ENCODE peak calls at places on chromosomes 12 and 14, in ten cellular contexts. One of them, this sample, is unnamed.

GRCh38 chr12:25553083-25553482 is at the start of gene LMNTD1:
- DNase-seq in activated CD4-positive, alpha-beta T cell treated with anti-CD3 and anti-CD28 coated beads, Interleukin-2, amount 50 U/mL, for 24 hours: no peak
- DNase-seq in NCI-H1048: no peak
- DNase-seq in EL: peak; percentile 32
- DNase-seq in posterior vena cava: no peak
- DNase-seq in NCI-H2081: no peak
- DNase-seq in ascending aorta: no peak
- DNase-seq in stomach: no peak
- DNase-seq in NCI-H1417 treated with DMSO at 0.1 percent for 48 hours: no peak
- DNase-seq in left colon: no peak
- DNase-seq in this sample: peak; percentile 71

GRCh38 chr14:58738876-58739275 is 101.1 kb downstream of the DACT1 start:
- DNase-seq in activated CD4-positive, alpha-beta T cell treated with anti-CD3 and anti-CD28 coated beads, Interleukin-2, amount 50 U/mL, for 24 hours: no peak
- DNase-seq in NCI-H1048: no peak
- DNase-seq in EL: peak; percentile 61
- DNase-seq in posterior vena cava: no peak
- DNase-seq in NCI-H2081: no peak
- DNase-seq in ascending aorta: no peak
- DNase-seq in stomach: no peak
- DNase-seq in NCI-H1417 treated with DMSO at 0.1 percent for 48 hours: no peak
- DNase-seq in left colon: no peak
- DNase-seq in this sample: peak; percentile 49

GRCh38 chr12:5806376-5807089 is 138.5 kb downstream of the ANO2 start:
- DNase-seq in activated CD4-positive, alpha-beta T cell treated with anti-CD3 and anti-CD28 coated beads, Interleukin-2, amount 50 U/mL, for 24 hours: no peak
- DNase-seq in NCI-H1048: no peak
- DNase-seq in EL: peak; percentile 60
- DNase-seq in posterior vena cava: no peak
- DNase-seq in NCI-H2081: no peak
- DNase-seq in ascending aorta: no peak
- DNase-seq in stomach: no peak
- DNase-seq in NCI-H1417 treated with DMSO at 0.1 percent for 48 hours: no peak
- DNase-seq in left colon: no peak
- DNase-seq in this sample: peak; percentile 3

GRCh38 chr12:51926718-51927117 is 19.4 kb downstream of the ACVRL1 start:
- DNase-seq in activated CD4-positive, alpha-beta T cell treated with anti-CD3 and anti-CD28 coated beads, Interleukin-2, amount 50 U/mL, for 24 hours: peak; percentile 35
- DNase-seq in NCI-H1048: no peak
- DNase-seq in EL: no peak
- DNase-seq in posterior vena cava: peak; percentile 73
- DNase-seq in NCI-H2081: no peak
- DNase-seq in ascending aorta: no peak
- DNase-seq in stomach: peak; percentile 75
- DNase-seq in NCI-H1417 treated with DMSO at 0.1 percent for 48 hours: no peak
- DNase-seq in left colon: peak; percentile 77
- DNase-seq in this sample: no peak

GRCh38 chr12:115135800-115136211 is 451.8 kb upstream of the TBX3 start:
- DNase-seq in activated CD4-positive, alpha-beta T cell treated with anti-CD3 and anti-CD28 coated beads, Interleukin-2, amount 50 U/mL, for 24 hours: no peak
- DNase-seq in NCI-H1048: no peak
- DNase-seq in EL: peak; percentile 72
- DNase-seq in posterior vena cava: peak; percentile 72
- DNase-seq in NCI-H2081: no peak
- DNase-seq in ascending aorta: no peak
- DNase-seq in stomach: no peak
- DNase-seq in NCI-H1417 treated with DMSO at 0.1 percent for 48 hours: no peak
- DNase-seq in left colon: peak; percentile 19
- DNase-seq in this sample: no peak

GRCh38 chr12:116336542-116337065 is 59.1 kb upstream of the MED13L start:
- DNase-seq in activated CD4-positive, alpha-beta T cell treated with anti-CD3 and anti-CD28 coated beads, Interleukin-2, amount 50 U/mL, for 24 hours: no peak
- DNase-seq in NCI-H1048: no peak
- DNase-seq in EL: peak; percentile 46
- DNase-seq in posterior vena cava: no peak
- DNase-seq in NCI-H2081: no peak
- DNase-seq in ascending aorta: no peak
- DNase-seq in stomach: peak; percentile 31
- DNase-seq in NCI-H1417 treated with DMSO at 0.1 percent for 48 hours: no peak
- DNase-seq in left colon: no peak
- DNase-seq in this sample: no peak

GRCh38 chr14:72552236-72552635 is 341.7 kb downstream of the DPF3 start:
- DNase-seq in activated CD4-positive, alpha-beta T cell treated with anti-CD3 and anti-CD28 coated beads, Interleukin-2, amount 50 U/mL, for 24 hours: no peak
- DNase-seq in NCI-H1048: no peak
- DNase-seq in EL: no peak
- DNase-seq in posterior vena cava: no peak
- DNase-seq in NCI-H2081: no peak
- DNase-seq in ascending aorta: no peak
- DNase-seq in stomach: no peak
- DNase-seq in NCI-H1417 treated with DMSO at 0.1 percent for 48 hours: no peak
- DNase-seq in left colon: no peak
- DNase-seq in this sample: no peak

GRCh38 chr14:76975865-76976622 is 52.5 kb downstream of the IRF2BPL start:
- DNase-seq in activated CD4-positive, alpha-beta T cell treated with anti-CD3 and anti-CD28 coated beads, Interleukin-2, amount 50 U/mL, for 24 hours: no peak
- DNase-seq in NCI-H1048: no peak
- DNase-seq in EL: no peak
- DNase-seq in posterior vena cava: no peak
- DNase-seq in NCI-H2081: no peak
- DNase-seq in ascending aorta: no peak
- DNase-seq in stomach: no peak
- DNase-seq in NCI-H1417 treated with DMSO at 0.1 percent for 48 hours: no peak
- DNase-seq in left colon: no peak
- DNase-seq in this sample: no peak

GRCh38 chr14:72613196-72613974 is 280.5 kb downstream of the DPF3 start:
- DNase-seq in activated CD4-positive, alpha-beta T cell treated with anti-CD3 and anti-CD28 coated beads, Interleukin-2, amount 50 U/mL, for 24 hours: no peak
- DNase-seq in NCI-H1048: no peak
- DNase-seq in EL: peak; percentile 50
- DNase-seq in posterior vena cava: peak; percentile 86
- DNase-seq in NCI-H2081: no peak
- DNase-seq in ascending aorta: no peak
- DNase-seq in stomach: peak; percentile 80
- DNase-seq in NCI-H1417 treated with DMSO at 0.1 percent for 48 hours: no peak
- DNase-seq in left colon: peak; percentile 47
- DNase-seq in this sample: no peak

GRCh38 chr14:98136019-98136418 is 1136.0 kb downstream of the BCL11B start:
- DNase-seq in activated CD4-positive, alpha-beta T cell treated with anti-CD3 and anti-CD28 coated beads, Interleukin-2, amount 50 U/mL, for 24 hours: no peak
- DNase-seq in NCI-H1048: no peak
- DNase-seq in EL: no peak
- DNase-seq in posterior vena cava: no peak
- DNase-seq in NCI-H2081: no peak
- DNase-seq in ascending aorta: no peak
- DNase-seq in stomach: no peak
- DNase-seq in NCI-H1417 treated with DMSO at 0.1 percent for 48 hours: no peak
- DNase-seq in left colon: no peak
- DNase-seq in this sample: no peak

GRCh38 chr12:9130244-9130643 is 14.5 kb upstream of the A2M start:
- DNase-seq in activated CD4-positive, alpha-beta T cell treated with anti-CD3 and anti-CD28 coated beads, Interleukin-2, amount 50 U/mL, for 24 hours: no peak
- DNase-seq in NCI-H1048: no peak
- DNase-seq in EL: no peak
- DNase-seq in posterior vena cava: no peak
- DNase-seq in NCI-H2081: no peak
- DNase-seq in ascending aorta: no peak
- DNase-seq in stomach: no peak
- DNase-seq in NCI-H1417 treated with DMSO at 0.1 percent for 48 hours: no peak
- DNase-seq in left colon: no peak
- DNase-seq in this sample: no peak

GRCh38 chr12:12975322-12976077 is 23.5 kb upstream of the GPRC5D start:
- DNase-seq in activated CD4-positive, alpha-beta T cell treated with anti-CD3 and anti-CD28 coated beads, Interleukin-2, amount 50 U/mL, for 24 hours: no peak
- DNase-seq in NCI-H1048: no peak
- DNase-seq in EL: peak; percentile 70
- DNase-seq in posterior vena cava: no peak
- DNase-seq in NCI-H2081: no peak
- DNase-seq in ascending aorta: no peak
- DNase-seq in stomach: peak; percentile 46
- DNase-seq in NCI-H1417 treated with DMSO at 0.1 percent for 48 hours: no peak
- DNase-seq in left colon: peak; percentile 57
- DNase-seq in this sample: peak; percentile 55

GRCh38 chr14:59085207-59085739 is 103.2 kb upstream of the DAAM1 start:
- DNase-seq in activated CD4-positive, alpha-beta T cell treated with anti-CD3 and anti-CD28 coated beads, Interleukin-2, amount 50 U/mL, for 24 hours: no peak
- DNase-seq in NCI-H1048: no peak
- DNase-seq in EL: peak; percentile 24
- DNase-seq in posterior vena cava: no peak
- DNase-seq in NCI-H2081: no peak
- DNase-seq in ascending aorta: no peak
- DNase-seq in stomach: no peak
- DNase-seq in NCI-H1417 treated with DMSO at 0.1 percent for 48 hours: no peak
- DNase-seq in left colon: no peak
- DNase-seq in this sample: no peak

GRCh38 chr14:49982082-49982481 is 89.2 kb downstream of the ARF6 start:
- DNase-seq in activated CD4-positive, alpha-beta T cell treated with anti-CD3 and anti-CD28 coated beads, Interleukin-2, amount 50 U/mL, for 24 hours: no peak
- DNase-seq in NCI-H1048: no peak
- DNase-seq in EL: no peak
- DNase-seq in posterior vena cava: peak; percentile 31
- DNase-seq in NCI-H2081: no peak
- DNase-seq in ascending aorta: no peak
- DNase-seq in stomach: no peak
- DNase-seq in NCI-H1417 treated with DMSO at 0.1 percent for 48 hours: no peak
- DNase-seq in left colon: no peak
- DNase-seq in this sample: no peak

GRCh38 chr14:49623941-49624806 is 3.6 kb downstream of the MGAT2 start:
- DNase-seq in activated CD4-positive, alpha-beta T cell treated with anti-CD3 and anti-CD28 coated beads, Interleukin-2, amount 50 U/mL, for 24 hours: no peak
- DNase-seq in NCI-H1048: no peak
- DNase-seq in EL: no peak
- DNase-seq in posterior vena cava: no peak
- DNase-seq in NCI-H2081: no peak
- DNase-seq in ascending aorta: no peak
- DNase-seq in stomach: no peak
- DNase-seq in NCI-H1417 treated with DMSO at 0.1 percent for 48 hours: no peak
- DNase-seq in left colon: no peak
- DNase-seq in this sample: no peak

GRCh38 chr14:71751264-71751663 is 181.0 kb upstream of the RGS6 start:
- DNase-seq in activated CD4-positive, alpha-beta T cell treated with anti-CD3 and anti-CD28 coated beads, Interleukin-2, amount 50 U/mL, for 24 hours: no peak
- DNase-seq in NCI-H1048: no peak
- DNase-seq in EL: peak; percentile 15
- DNase-seq in posterior vena cava: no peak
- DNase-seq in NCI-H2081: no peak
- DNase-seq in ascending aorta: no peak
- DNase-seq in stomach: no peak
- DNase-seq in NCI-H1417 treated with DMSO at 0.1 percent for 48 hours: no peak
- DNase-seq in left colon: no peak
- DNase-seq in this sample: no peak

GRCh38 chr14:54515670-54516069 is 6.0 kb downstream of the CGRRF1 start:
- DNase-seq in activated CD4-positive, alpha-beta T cell treated with anti-CD3 and anti-CD28 coated beads, Interleukin-2, amount 50 U/mL, for 24 hours: no peak
- DNase-seq in NCI-H1048: no peak
- DNase-seq in EL: no peak
- DNase-seq in posterior vena cava: no peak
- DNase-seq in NCI-H2081: no peak
- DNase-seq in ascending aorta: no peak
- DNase-seq in stomach: no peak
- DNase-seq in NCI-H1417 treated with DMSO at 0.1 percent for 48 hours: no peak
- DNase-seq in left colon: no peak
- DNase-seq in this sample: no peak

GRCh38 chr12:16198884-16199283 is 78.6 kb downstream of the SLC15A5 start:
- DNase-seq in activated CD4-positive, alpha-beta T cell treated with anti-CD3 and anti-CD28 coated beads, Interleukin-2, amount 50 U/mL, for 24 hours: no peak
- DNase-seq in NCI-H1048: no peak
- DNase-seq in EL: no peak
- DNase-seq in posterior vena cava: no peak
- DNase-seq in NCI-H2081: peak; percentile 43
- DNase-seq in ascending aorta: no peak
- DNase-seq in stomach: no peak
- DNase-seq in NCI-H1417 treated with DMSO at 0.1 percent for 48 hours: no peak
- DNase-seq in left colon: no peak
- DNase-seq in this sample: no peak

GRCh38 chr12:118866346-118866745 is 115.0 kb upstream of the SRRM4 start:
- DNase-seq in activated CD4-positive, alpha-beta T cell treated with anti-CD3 and anti-CD28 coated beads, Interleukin-2, amount 50 U/mL, for 24 hours: no peak
- DNase-seq in NCI-H1048: no peak
- DNase-seq in EL: no peak
- DNase-seq in posterior vena cava: no peak
- DNase-seq in NCI-H2081: no peak
- DNase-seq in ascending aorta: no peak
- DNase-seq in stomach: no peak
- DNase-seq in NCI-H1417 treated with DMSO at 0.1 percent for 48 hours: no peak
- DNase-seq in left colon: no peak
- DNase-seq in this sample: no peak

GRCh38 chr14:80464531-80465149 is 253.3 kb upstream of the DIO2 start:
- DNase-seq in activated CD4-positive, alpha-beta T cell treated with anti-CD3 and anti-CD28 coated beads, Interleukin-2, amount 50 U/mL, for 24 hours: no peak
- DNase-seq in NCI-H1048: no peak
- DNase-seq in EL: no peak
- DNase-seq in posterior vena cava: no peak
- DNase-seq in NCI-H2081: peak; percentile 17
- DNase-seq in ascending aorta: no peak
- DNase-seq in stomach: no peak
- DNase-seq in NCI-H1417 treated with DMSO at 0.1 percent for 48 hours: no peak
- DNase-seq in left colon: no peak
- DNase-seq in this sample: no peak

GRCh38 chr14:63277784-63278183 is 41.0 kb downstream of the GPHB5 start:
- DNase-seq in activated CD4-positive, alpha-beta T cell treated with anti-CD3 and anti-CD28 coated beads, Interleukin-2, amount 50 U/mL, for 24 hours: no peak
- DNase-seq in NCI-H1048: no peak
- DNase-seq in EL: no peak
- DNase-seq in posterior vena cava: no peak
- DNase-seq in NCI-H2081: no peak
- DNase-seq in ascending aorta: no peak
- DNase-seq in stomach: no peak
- DNase-seq in NCI-H1417 treated with DMSO at 0.1 percent for 48 hours: no peak
- DNase-seq in left colon: no peak
- DNase-seq in this sample: no peak

GRCh38 chr12:58592817-58593216 is 327.5 kb downstream of the LRIG3 start:
- DNase-seq in activated CD4-positive, alpha-beta T cell treated with anti-CD3 and anti-CD28 coated beads, Interleukin-2, amount 50 U/mL, for 24 hours: no peak
- DNase-seq in NCI-H1048: no peak
- DNase-seq in EL: no peak
- DNase-seq in posterior vena cava: no peak
- DNase-seq in NCI-H2081: no peak
- DNase-seq in ascending aorta: no peak
- DNase-seq in stomach: no peak
- DNase-seq in NCI-H1417 treated with DMSO at 0.1 percent for 48 hours: no peak
- DNase-seq in left colon: no peak
- DNase-seq in this sample: no peak

GRCh38 chr14:104155513-104155912 is 17.1 kb downstream of the KIF26A start:
- DNase-seq in activated CD4-positive, alpha-beta T cell treated with anti-CD3 and anti-CD28 coated beads, Interleukin-2, amount 50 U/mL, for 24 hours: no peak
- DNase-seq in NCI-H1048: no peak
- DNase-seq in EL: no peak
- DNase-seq in posterior vena cava: no peak
- DNase-seq in NCI-H2081: no peak
- DNase-seq in ascending aorta: no peak
- DNase-seq in stomach: no peak
- DNase-seq in NCI-H1417 treated with DMSO at 0.1 percent for 48 hours: no peak
- DNase-seq in left colon: no peak
- DNase-seq in this sample: no peak

GRCh38 chr12:5391638-5392037 is 40.3 kb upstream of the NTF3 start:
- DNase-seq in activated CD4-positive, alpha-beta T cell treated with anti-CD3 and anti-CD28 coated beads, Interleukin-2, amount 50 U/mL, for 24 hours: no peak
- DNase-seq in NCI-H1048: no peak
- DNase-seq in EL: peak; percentile 65
- DNase-seq in posterior vena cava: no peak
- DNase-seq in NCI-H2081: no peak
- DNase-seq in ascending aorta: no peak
- DNase-seq in stomach: no peak
- DNase-seq in NCI-H1417 treated with DMSO at 0.1 percent for 48 hours: no peak
- DNase-seq in left colon: no peak
- DNase-seq in this sample: no peak

GRCh38 chr12:29241821-29242591 is 92.9 kb downstream of the FAR2 start:
- DNase-seq in activated CD4-positive, alpha-beta T cell treated with anti-CD3 and anti-CD28 coated beads, Interleukin-2, amount 50 U/mL, for 24 hours: no peak
- DNase-seq in NCI-H1048: no peak
- DNase-seq in EL: peak; percentile 61
- DNase-seq in posterior vena cava: no peak
- DNase-seq in NCI-H2081: no peak
- DNase-seq in ascending aorta: no peak
- DNase-seq in stomach: peak; percentile 45
- DNase-seq in NCI-H1417 treated with DMSO at 0.1 percent for 48 hours: no peak
- DNase-seq in left colon: peak; percentile 14
- DNase-seq in this sample: peak; percentile 1

GRCh38 chr12:121858662-121859572 is at the start of gene HPD:
- DNase-seq in activated CD4-positive, alpha-beta T cell treated with anti-CD3 and anti-CD28 coated beads, Interleukin-2, amount 50 U/mL, for 24 hours: no peak
- DNase-seq in NCI-H1048: no peak
- DNase-seq in EL: peak; percentile 88
- DNase-seq in posterior vena cava: peak; percentile 95
- DNase-seq in NCI-H2081: no peak
- DNase-seq in ascending aorta: peak; percentile 33
- DNase-seq in stomach: no peak
- DNase-seq in NCI-H1417 treated with DMSO at 0.1 percent for 48 hours: no peak
- DNase-seq in left colon: peak; percentile 33
- DNase-seq in this sample: peak; percentile 74

GRCh38 chr14:102390064-102390463 is 27.3 kb downstream of the TECPR2 start:
- DNase-seq in activated CD4-positive, alpha-beta T cell treated with anti-CD3 and anti-CD28 coated beads, Interleukin-2, amount 50 U/mL, for 24 hours: no peak
- DNase-seq in NCI-H1048: no peak
- DNase-seq in EL: no peak
- DNase-seq in posterior vena cava: no peak
- DNase-seq in NCI-H2081: no peak
- DNase-seq in ascending aorta: no peak
- DNase-seq in stomach: no peak
- DNase-seq in NCI-H1417 treated with DMSO at 0.1 percent for 48 hours: no peak
- DNase-seq in left colon: no peak
- DNase-seq in this sample: no peak

GRCh38 chr12:47158792-47159191 is 79.0 kb upstream of the AMIGO2 start:
- DNase-seq in activated CD4-positive, alpha-beta T cell treated with anti-CD3 and anti-CD28 coated beads, Interleukin-2, amount 50 U/mL, for 24 hours: no peak
- DNase-seq in NCI-H1048: no peak
- DNase-seq in EL: no peak
- DNase-seq in posterior vena cava: no peak
- DNase-seq in NCI-H2081: no peak
- DNase-seq in ascending aorta: no peak
- DNase-seq in stomach: no peak
- DNase-seq in NCI-H1417 treated with DMSO at 0.1 percent for 48 hours: no peak
- DNase-seq in left colon: no peak
- DNase-seq in this sample: no peak

This sample was measured in HFFc6.